ENCODE peak calls at places on chromosomes 3 and 15, in nine cellular contexts. E is GM12891, O is D341Med, I is GM23338, S is LoVo, C is NCI-H1092, W is endothelial cell, B is stomach, T is AG04450. Q is an unnamed sample.

GRCh38 chr3:185207931-185208746 is 45.7 kb downstream of the EHHADH start:
- DNase-seq in I (no peak), B (no peak), C (no peak), T (no peak), O (no peak), S (no peak), W (no peak), E (peak), Q (no peak)

GRCh38 chr15:85314653-85315052 is 65.8 kb upstream of the AKAP13 start:
- DNase-seq in I (no peak), O (no peak), E (no peak), W (no peak), B (no peak), S (no peak), T (no peak), C (no peak), Q (no peak)

GRCh38 chr15:87728998-87729397 is 527.5 kb downstream of the NTRK3 start:
- DNase-seq in I (no peak), T (no peak), S (no peak), O (no peak), B (no peak), W (no peak), E (no peak), C (no peak), Q (no peak)

GRCh38 chr3:156818890-156819289 is 7.3 kb upstream of the LEKR1 start:
- DNase-seq in C (no peak), T (no peak), S (peak), W (no peak), O (no peak), B (no peak), I (no peak), E (no peak), Q (no peak)

GRCh38 chr3:99544819-99545281 is 93.5 kb upstream of the COL8A1 start:
- DNase-seq in B (peak), W (no peak), I (no peak), T (no peak), S (no peak), O (peak), E (no peak), C (no peak), Q (no peak)

GRCh38 chr3:88180398-88180999 is 30.7 kb downstream of the C3orf38 start:
- DNase-seq in I (peak), O (peak), S (no peak), E (peak), T (peak), B (no peak), C (no peak), W (no peak), Q (no peak)

GRCh38 chr3:13288732-13289718 is 131.1 kb downstream of the NUP210 start:
- DNase-seq in E (no peak), S (no peak), T (no peak), C (no peak), W (no peak), O (no peak), B (no peak), I (no peak), Q (no peak)

GRCh38 chr15:92810418-92811138 is 89.5 kb upstream of the CHD2 start:
- DNase-seq in O (peak), W (no peak), E (no peak), I (peak), B (no peak), S (peak), T (no peak), C (peak), Q (peak)

GRCh38 chr3:172089250-172089649 is 49.9 kb downstream of the FNDC3B start:
- DNase-seq in E (no peak), T (no peak), I (no peak), C (no peak), B (no peak), O (no peak), S (no peak), W (peak), Q (no peak)

GRCh38 chr3:66762888-66763287 is 235.2 kb upstream of the KBTBD8 start:
- DNase-seq in O (no peak), C (no peak), W (no peak), E (no peak), I (no peak), T (no peak), B (no peak), S (no peak), Q (no peak)

GRCh38 chr3:85330071-85330470 is 371.3 kb downstream of the CADM2 start:
- DNase-seq in W (no peak), C (no peak), O (no peak), S (no peak), B (no peak), T (no peak), I (no peak), E (no peak), Q (no peak)

GRCh38 chr15:100291106-100291505 is 50.7 kb downstream of the ADAMTS17 start:
- DNase-seq in C (no peak), O (no peak), S (no peak), B (no peak), E (no peak), I (no peak), W (no peak), T (no peak), Q (no peak)

GRCh38 chr15:99582508-99582960 is 16.8 kb downstream of the MEF2A start:
- DNase-seq in T (no peak), C (no peak), E (no peak), W (no peak), B (no peak), O (no peak), S (no peak), I (no peak), Q (no peak)

GRCh38 chr3:9600597-9600996 is 47.0 kb upstream of the LHFPL4 start:
- DNase-seq in T (no peak), B (peak), E (no peak), I (peak), W (peak), S (no peak), O (no peak), C (peak), Q (no peak)

GRCh38 chr3:140942221-140943104 is 827 bp downstream of the SLC25A36 start:
- DNase-seq in T (no peak), S (peak), I (peak), C (peak), O (peak), W (peak), E (peak), B (peak), Q (peak)

GRCh38 chr3:105594219-105594618 is 227.5 kb downstream of the ALCAM start:
- DNase-seq in B (no peak), W (no peak), C (no peak), T (peak), S (no peak), O (no peak), E (no peak), I (no peak), Q (no peak)

GRCh38 chr3:142117052-142117451 is 32.3 kb downstream of the TFDP2 start:
- DNase-seq in C (no peak), T (no peak), O (no peak), E (no peak), W (no peak), S (peak), I (no peak), B (no peak), Q (no peak)

GRCh38 chr3:175422744-175423143 is 563.6 kb downstream of the NAALADL2 start:
- DNase-seq in O (no peak), S (no peak), I (peak), B (no peak), T (no peak), C (no peak), E (no peak), W (no peak), Q (no peak)

GRCh38 chr3:96331341-96331740 is 483.1 kb upstream of the EPHA6 start:
- DNase-seq in E (no peak), W (no peak), T (no peak), S (no peak), B (no peak), O (peak), C (no peak), I (peak), Q (no peak)

GRCh38 chr3:71585891-71586809 is 2.6 kb upstream of the FOXP1 start:
- DNase-seq in E (no peak), S (peak), T (no peak), C (no peak), I (peak), O (peak), B (no peak), W (no peak), Q (no peak)

GRCh38 chr3:24185738-24186384 is 240.8 kb downstream of the NR1D2 start:
- DNase-seq in B (peak), S (peak), T (peak), C (peak), E (peak), I (peak), W (peak), O (peak), Q (no peak)

GRCh38 chr15:79154491-79155182 is 64.1 kb upstream of the RASGRF1 start:
- DNase-seq in C (no peak), S (no peak), W (no peak), O (no peak), B (no peak), E (no peak), I (peak), T (no peak), Q (no peak)

GRCh38 chr3:70067860-70068479 is 68.4 kb downstream of the SAMMSON start:
- DNase-seq in C (no peak), E (no peak), B (no peak), O (no peak), I (no peak), T (no peak), S (no peak), W (no peak), Q (no peak)

GRCh38 chr3:71859128-71859519 is 74.2 kb upstream of the PROK2 start:
- DNase-seq in O (peak), T (no peak), E (no peak), W (no peak), I (peak), B (no peak), S (no peak), C (no peak), Q (peak)

Q was measured in HL-60.